ENCODE peak calls at places on chromosomes 16 and 17, in ten cellular contexts. X is natural killer cell; C is endothelial cell; T is astrocyte of the spinal cord; B is CD8-positive, alpha-beta T cell; K is heart right ventricle; S is glutamatergic neuron; A is HCT116; L is astrocyte of the cerebellum; M is cardiac fibroblast. F is an unnamed sample.

GRCh38 chr17:4043862-4044261 is 79.6 kb upstream of the ATP2A3 start:
- DNase-seq in X (peak), C (no peak), T (no peak), B (peak), K (peak), S (no peak), A (no peak), L (no peak), M (no peak), F (no peak)

GRCh38 chr17:69192754-69193153 is 35.9 kb downstream of the ABCA10 start:
- DNase-seq in X (no peak), C (no peak), T (no peak), B (no peak), K (no peak), S (no peak), A (no peak), L (no peak), M (no peak), F (no peak)

GRCh38 chr16:89283449-89283848 is 65.9 kb downstream of the ZNF778 start:
- DNase-seq in X (no peak), C (no peak), T (no peak), B (no peak), K (no peak), S (no peak), A (no peak), L (no peak), M (no peak), F (no peak)

GRCh38 chr17:14299261-14300093 is 1.4 kb upstream of the HS3ST3B1 start:
- DNase-seq in X (peak), C (peak), T (peak), B (peak), K (peak), S (peak), A (no peak), L (no peak), M (peak), F (peak)

GRCh38 chr16:80656731-80657150 is 115.9 kb downstream of the DYNLRB2 start:
- DNase-seq in X (no peak), C (no peak), T (no peak), B (no peak), K (no peak), S (no peak), A (no peak), L (no peak), M (no peak), F (peak)

GRCh38 chr16:1707193-1707790 is 1.3 kb downstream of the MAPK8IP3 start:
- DNase-seq in X (no peak), C (no peak), T (peak), B (no peak), K (no peak), S (no peak), A (no peak), L (no peak), M (peak), F (peak)

GRCh38 chr16:88325087-88325750 is 57.5 kb upstream of the ZNF469 start:
- DNase-seq in X (no peak), C (no peak), T (no peak), B (no peak), K (no peak), S (no peak), A (no peak), L (no peak), M (no peak), F (no peak)

GRCh38 chr17:50107790-50108414 is 12.8 kb downstream of the PDK2 start:
- DNase-seq in X (no peak), C (no peak), T (no peak), B (no peak), K (no peak), S (no peak), A (no peak), L (no peak), M (no peak), F (peak)

GRCh38 chr16:1706386-1707192 is 594 bp downstream of the MAPK8IP3 start:
- DNase-seq in X (no peak), C (peak), T (no peak), B (peak), K (no peak), S (peak), A (no peak), L (no peak), M (peak), F (no peak)

GRCh38 chr16:81164958-81165357 is 68.8 kb upstream of the GCSH start:
- DNase-seq in X (no peak), C (no peak), T (no peak), B (no peak), K (no peak), S (no peak), A (no peak), L (no peak), M (no peak), F (no peak)

GRCh38 chr17:19412510-19412909 is 1.5 kb downstream of the RNF112 start:
- DNase-seq in X (no peak), C (no peak), T (no peak), B (no peak), K (no peak), S (no peak), A (no peak), L (no peak), M (no peak), F (no peak)

GRCh38 chr17:55577687-55578086 is 66.4 kb upstream of the SMIM36 start:
- DNase-seq in X (no peak), C (no peak), T (peak), B (no peak), K (peak), S (no peak), A (no peak), L (no peak), M (peak), F (no peak)

GRCh38 chr17:6702567-6703215 is 10.5 kb downstream of the SLC13A5 start:
- DNase-seq in X (no peak), C (no peak), T (no peak), B (no peak), K (no peak), S (no peak), A (no peak), L (no peak), M (no peak), F (no peak)

GRCh38 chr17:76219670-76220383 is 20.5 kb downstream of the RNF157 start:
- DNase-seq in X (no peak), C (peak), T (no peak), B (no peak), K (no peak), S (no peak), A (no peak), L (no peak), M (no peak), F (no peak)

GRCh38 chr17:17439971-17440843 is 36.6 kb upstream of the MED9 start:
- DNase-seq in X (peak), C (peak), T (peak), B (peak), K (peak), S (peak), A (peak), L (peak), M (peak), F (no peak)

GRCh38 chr17:39062846-39063680 is 88.4 kb downstream of the PLXDC1 start:
- DNase-seq in X (no peak), C (no peak), T (no peak), B (no peak), K (no peak), S (no peak), A (no peak), L (peak), M (no peak), F (peak)

GRCh38 chr17:45824475-45824874 is 20.2 kb upstream of the SPPL2C start:
- DNase-seq in X (no peak), C (no peak), T (no peak), B (no peak), K (no peak), S (no peak), A (no peak), L (no peak), M (no peak), F (no peak)

GRCh38 chr17:38579934-38580333 is 25.8 kb downstream of the SRCIN1 start:
- DNase-seq in X (no peak), C (peak), T (no peak), B (no peak), K (no peak), S (peak), A (no peak), L (no peak), M (peak), F (no peak)

GRCh38 chr16:81004646-81005353 is 1.9 kb downstream of the CMC2 start:
- DNase-seq in X (no peak), C (peak), T (peak), B (no peak), K (no peak), S (no peak), A (peak), L (peak), M (peak), F (peak)

GRCh38 chr16:55497558-55497957 is 11.3 kb upstream of the LPCAT2 start:
- DNase-seq in X (no peak), C (no peak), T (no peak), B (no peak), K (no peak), S (no peak), A (no peak), L (no peak), M (no peak), F (no peak)

GRCh38 chr17:57862410-57862989 is 12.7 kb upstream of the MRPS23 start:
- DNase-seq in X (no peak), C (no peak), T (no peak), B (no peak), K (no peak), S (no peak), A (no peak), L (no peak), M (no peak), F (no peak)

GRCh38 chr17:50683434-50684287 is 24.1 kb downstream of the ANKRD40 start:
- DNase-seq in X (no peak), C (no peak), T (no peak), B (no peak), K (no peak), S (no peak), A (no peak), L (no peak), M (no peak), F (no peak)

GRCh38 chr16:11109551-11109950 is 146.5 kb downstream of the SOCS1 start:
- DNase-seq in X (no peak), C (no peak), T (no peak), B (no peak), K (no peak), S (no peak), A (no peak), L (no peak), M (no peak), F (no peak)

GRCh38 chr17:75557075-75557851 is 30.3 kb upstream of the MYO15B start:
- DNase-seq in X (no peak), C (no peak), T (peak), B (no peak), K (no peak), S (no peak), A (no peak), L (no peak), M (peak), F (peak)

GRCh38 chr17:82216301-82217119 is 3.9 kb upstream of the CCDC57 start:
- DNase-seq in X (peak), C (no peak), T (peak), B (no peak), K (peak), S (no peak), A (peak), L (no peak), M (peak), F (peak)

GRCh38 chr17:57375770-57376181 is 119.5 kb downstream of the MSI2 start:
- DNase-seq in X (no peak), C (no peak), T (no peak), B (no peak), K (no peak), S (no peak), A (peak), L (no peak), M (no peak), F (no peak)

GRCh38 chr16:82709987-82710386 is 83.2 kb downstream of the CDH13 start:
- DNase-seq in X (no peak), C (no peak), T (no peak), B (no peak), K (no peak), S (no peak), A (no peak), L (no peak), M (no peak), F (no peak)

GRCh38 chr16:57639172-57639571 is 10.7 kb downstream of the ADGRG1 start:
- DNase-seq in X (no peak), C (peak), T (peak), B (no peak), K (peak), S (peak), A (no peak), L (no peak), M (peak), F (no peak)

GRCh38 chr17:50177983-50178834 is 12.4 kb downstream of the SGCA start:
- DNase-seq in X (no peak), C (peak), T (peak), B (peak), K (peak), S (peak), A (peak), L (peak), M (peak), F (peak)

GRCh38 chr17:10286324-10286723 is 86.5 kb downstream of the MYH13 start:
- DNase-seq in X (no peak), C (peak), T (no peak), B (no peak), K (no peak), S (no peak), A (no peak), L (no peak), M (no peak), F (no peak)

GRCh38 chr17:57391857-57392256 is 135.5 kb downstream of the MSI2 start:
- DNase-seq in X (no peak), C (no peak), T (no peak), B (no peak), K (no peak), S (no peak), A (no peak), L (no peak), M (no peak), F (no peak)

GRCh38 chr16:17416461-17417221 is 54.1 kb downstream of the XYLT1 start:
- DNase-seq in X (peak), C (no peak), T (peak), B (peak), K (no peak), S (no peak), A (no peak), L (no peak), M (peak), F (peak)

DNA sequence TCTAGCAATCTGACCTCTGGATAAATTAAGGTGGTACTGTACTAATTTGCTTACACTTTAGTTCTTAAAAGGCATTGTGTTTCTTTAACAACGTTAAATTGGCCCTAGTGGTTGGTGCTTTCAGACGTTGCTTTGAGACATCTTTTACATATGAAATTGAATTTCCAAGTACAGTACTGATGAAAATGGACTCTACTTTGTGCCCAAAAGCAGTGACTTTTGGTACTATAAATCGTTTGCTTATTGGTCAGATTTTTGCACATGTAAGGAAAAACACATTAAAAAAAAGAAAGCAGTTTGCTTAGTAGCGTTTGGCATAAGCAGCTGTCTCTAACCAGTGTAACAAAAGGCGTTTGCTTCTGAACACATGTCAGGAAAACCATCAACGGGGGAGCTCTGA is 139.6 kb downstream of the CDK5R1 start:
- DNase-seq in X (no peak), C (no peak), T (no peak), B (no peak), K (no peak), S (no peak), A (no peak), L (no peak), M (no peak), F (no peak)
- TF ChIP-seq CTCF in X (no peak), C (no peak), T (no peak), B (no peak), K (no peak), S (no peak), A (no peak), L (no peak), M (no peak), F (no peak)

GRCh38 chr16:8905168-8905762 is 23.1 kb downstream of the LITAFD start:
- DNase-seq in X (no peak), C (no peak), T (peak), B (no peak), K (no peak), S (no peak), A (peak), L (no peak), M (peak), F (peak)
- TF ChIP-seq CTCF in X (no peak), C (no peak), T (peak), B (peak), K (peak), S (no peak), A (peak), L (peak), M (peak), F (peak)

GRCh38 chr16:12145918-12146317 is 169.4 kb downstream of the SNX29 start:
- DNase-seq in X (no peak), C (no peak), T (peak), B (no peak), K (no peak), S (no peak), A (no peak), L (no peak), M (peak), F (no peak)

GRCh38 chr16:12150600-12150999 is 174.1 kb downstream of the SNX29 start:
- DNase-seq in X (no peak), C (no peak), T (no peak), B (no peak), K (no peak), S (no peak), A (no peak), L (no peak), M (no peak), F (no peak)

GRCh38 chr16:12146966-12147365 is 170.4 kb downstream of the SNX29 start:
- DNase-seq in X (no peak), C (no peak), T (no peak), B (no peak), K (no peak), S (no peak), A (no peak), L (no peak), M (no peak), F (peak)

GRCh38 chr16:12149971-12150370 is 173.4 kb downstream of the SNX29 start:
- DNase-seq in X (no peak), C (no peak), T (no peak), B (no peak), K (no peak), S (no peak), A (no peak), L (no peak), M (no peak), F (no peak)

DNA sequence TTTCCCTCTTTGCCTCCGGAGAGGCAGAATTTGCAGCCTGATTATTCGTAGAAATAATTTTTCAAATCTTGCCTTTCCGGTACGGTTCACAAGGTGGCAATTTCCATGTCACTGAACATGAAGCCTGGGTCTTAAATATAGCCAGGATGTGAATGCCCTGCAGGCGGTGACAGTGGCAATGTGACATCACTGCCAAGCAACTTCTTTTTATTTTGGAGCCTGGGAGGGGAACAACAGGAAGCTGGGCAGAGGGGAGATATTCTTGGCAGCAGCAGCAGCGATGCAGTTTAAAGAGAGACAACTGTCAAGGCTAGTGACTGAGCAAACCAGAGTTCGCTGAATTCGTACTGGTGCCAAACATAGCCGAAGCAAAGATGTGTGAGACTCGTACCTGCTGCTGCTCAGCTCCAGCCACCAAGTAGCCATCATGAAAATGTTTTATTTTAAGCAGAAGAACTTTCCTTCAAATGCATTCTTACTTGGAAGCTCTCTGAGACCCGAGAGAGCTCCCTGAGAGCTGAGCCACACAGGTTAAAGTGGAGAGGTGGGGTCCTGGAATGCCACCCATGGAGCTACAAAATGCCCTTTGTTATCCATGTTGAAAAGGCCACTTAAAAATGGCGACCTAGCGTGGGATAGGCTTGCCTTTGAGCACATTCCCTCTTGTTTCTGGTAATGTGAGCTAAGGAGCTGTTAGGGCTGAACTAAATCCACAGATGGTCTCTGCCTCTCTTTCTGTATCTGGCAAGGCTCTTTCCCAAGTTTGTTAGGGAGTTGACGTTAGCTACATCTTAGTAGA is 171.3 kb downstream of the SNX29 start:
- DNase-seq in X (no peak), C (no peak), T (no peak), B (no peak), K (no peak), S (no peak), A (no peak), L (no peak), M (no peak), F (no peak)
- TF ChIP-seq CTCF in X (no peak), C (no peak), T (no peak), B (no peak), K (no peak), S (no peak), A (no peak), L (no peak), M (no peak), F (no peak)

DNA sequence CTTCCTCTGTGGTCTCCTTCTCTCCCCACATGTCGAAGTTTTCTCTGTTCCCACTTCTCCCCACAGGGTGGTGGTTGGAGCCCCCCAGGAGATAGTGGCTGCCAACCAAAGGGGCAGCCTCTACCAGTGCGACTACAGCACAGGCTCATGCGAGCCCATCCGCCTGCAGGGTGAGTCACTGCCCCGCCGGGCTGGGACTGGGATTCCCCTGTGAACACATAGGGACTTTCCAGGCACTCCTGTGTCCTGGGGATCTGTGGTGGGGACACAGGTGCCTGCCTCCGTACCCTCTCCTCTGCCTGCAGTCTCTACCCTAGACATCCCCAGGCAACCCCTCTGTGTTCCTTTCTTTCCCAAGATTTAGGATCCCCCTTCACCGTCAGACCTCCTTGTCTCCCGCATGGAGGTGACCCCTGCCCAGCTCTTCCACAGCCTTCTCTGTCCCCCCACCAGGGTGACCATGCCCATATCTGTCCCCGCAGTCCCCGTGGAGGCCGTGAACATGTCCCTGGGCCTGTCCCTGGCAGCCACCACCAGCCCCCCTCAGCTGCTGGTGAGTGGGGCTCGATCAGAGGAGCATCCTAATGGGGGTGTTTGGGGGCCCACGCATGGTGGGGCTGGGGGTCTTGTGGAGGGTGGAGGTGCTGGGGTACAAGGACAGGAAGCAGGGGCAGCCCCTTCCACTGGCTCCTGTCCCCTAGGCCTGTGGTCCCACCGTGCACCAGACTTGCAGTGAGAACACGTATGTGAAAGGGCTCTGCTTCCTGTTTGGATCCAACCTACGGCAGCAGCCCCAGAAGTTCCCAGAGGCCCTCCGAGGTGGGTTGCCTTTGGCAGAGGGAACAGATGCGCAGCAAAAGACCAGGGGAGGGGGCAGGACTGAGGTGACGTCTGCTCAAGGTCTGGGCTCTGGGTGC is 5.8 kb downstream of the ITGAM start:
- DNase-seq in X (peak), C (no peak), T (no peak), B (peak), K (no peak), S (no peak), A (no peak), L (no peak), M (no peak), F (no peak)
- TF ChIP-seq CTCF in X (no peak), C (no peak), T (no peak), B (no peak), K (no peak), S (no peak), A (no peak), L (no peak), M (no peak), F (no peak)

F was measured in AG10803.